ENCODE peak calls at places on chromosomes 7 and 10, in ten cellular contexts. One of them, this sample, is unnamed.

GRCh38 chr7:21365866-21366624 is 61.8 kb upstream of the SP4 start:
- DNase-seq in spleen: no peak
- DNase-seq in heart right ventricle: no peak
- DNase-seq in AG04450: no peak
- DNase-seq in activated T-helper 2 cell treated with anti-CD3 and anti-CD28 coated beads, Interferon-gamma antibody, Interleukin-2, Interleukin-4, amounts not matched to agents 10 μg/mL and 5 μg/mL and 100 μg/mL, durations not matched to agents 14 hours and 24 hours and 36 hours: no peak
- DNase-seq in activated naive CD4-positive, alpha-beta T cell treated with anti-CD3 and anti-CD28 coated beads, Interleukin-2, amount 10 ng/mL, durations not matched to agents 7 days and 5 days: no peak
- DNase-seq in stimulated activated effector memory CD8-positive, alpha-beta T cell treated with anti-CD3 and anti-CD28 coated beads, Interleukin-12 subunit alpha, Interleukin-12 subunit beta, amount 100 ng/mL, for 72 hours: no peak
- DNase-seq in neural progenitor cell: no peak
- DNase-seq in NCI-H524: no peak
- DNase-seq in tibial artery: no peak
- DNase-seq in this sample: no peak

GRCh38 chr7:164882-165660 is 27.3 kb upstream of the FAM20C start:
- DNase-seq in tibial artery: no peak
- DNase-seq in heart right ventricle: no peak
- DNase-seq in AG04450: no peak
- DNase-seq in activated naive CD4-positive, alpha-beta T cell treated with anti-CD3 and anti-CD28 coated beads, Interleukin-2, amount 10 ng/mL, durations not matched to agents 7 days and 5 days: no peak
- DNase-seq in activated T-helper 2 cell treated with anti-CD3 and anti-CD28 coated beads, Interferon-gamma antibody, Interleukin-2, Interleukin-4, amounts not matched to agents 10 μg/mL and 5 μg/mL and 100 μg/mL, durations not matched to agents 14 hours and 24 hours and 36 hours: no peak
- DNase-seq in neural progenitor cell: no peak
- DNase-seq in NCI-H524: no peak
- DNase-seq in stimulated activated effector memory CD8-positive, alpha-beta T cell treated with anti-CD3 and anti-CD28 coated beads, Interleukin-12 subunit alpha, Interleukin-12 subunit beta, amount 100 ng/mL, for 72 hours: no peak
- DNase-seq in spleen: peak
- DNase-seq in this sample: no peak

GRCh38 chr7:131950758-131951157 is 394.3 kb upstream of the PODXL start:
- DNase-seq in stimulated activated effector memory CD8-positive, alpha-beta T cell treated with anti-CD3 and anti-CD28 coated beads, Interleukin-12 subunit alpha, Interleukin-12 subunit beta, amount 100 ng/mL, for 72 hours: no peak
- DNase-seq in heart right ventricle: no peak
- DNase-seq in AG04450: no peak
- DNase-seq in neural progenitor cell: no peak
- DNase-seq in activated naive CD4-positive, alpha-beta T cell treated with anti-CD3 and anti-CD28 coated beads, Interleukin-2, amount 10 ng/mL, durations not matched to agents 7 days and 5 days: no peak
- DNase-seq in activated T-helper 2 cell treated with anti-CD3 and anti-CD28 coated beads, Interferon-gamma antibody, Interleukin-2, Interleukin-4, amounts not matched to agents 10 μg/mL and 5 μg/mL and 100 μg/mL, durations not matched to agents 14 hours and 24 hours and 36 hours: no peak
- DNase-seq in NCI-H524: no peak
- DNase-seq in tibial artery: no peak
- DNase-seq in spleen: no peak
- DNase-seq in this sample: no peak

GRCh38 chr10:129958686-129959543 is 5.2 kb downstream of the EBF3 start:
- DNase-seq in activated naive CD4-positive, alpha-beta T cell treated with anti-CD3 and anti-CD28 coated beads, Interleukin-2, amount 10 ng/mL, durations not matched to agents 7 days and 5 days: no peak
- DNase-seq in NCI-H524: no peak
- DNase-seq in spleen: peak
- DNase-seq in neural progenitor cell: peak
- DNase-seq in stimulated activated effector memory CD8-positive, alpha-beta T cell treated with anti-CD3 and anti-CD28 coated beads, Interleukin-12 subunit alpha, Interleukin-12 subunit beta, amount 100 ng/mL, for 72 hours: no peak
- DNase-seq in tibial artery: peak
- DNase-seq in activated T-helper 2 cell treated with anti-CD3 and anti-CD28 coated beads, Interferon-gamma antibody, Interleukin-2, Interleukin-4, amounts not matched to agents 10 μg/mL and 5 μg/mL and 100 μg/mL, durations not matched to agents 14 hours and 24 hours and 36 hours: no peak
- DNase-seq in AG04450: no peak
- DNase-seq in heart right ventricle: no peak
- DNase-seq in this sample: no peak

GRCh38 chr7:142669074-142669654 is 80.1 kb upstream of the PRSS1 start:
- DNase-seq in activated T-helper 2 cell treated with anti-CD3 and anti-CD28 coated beads, Interferon-gamma antibody, Interleukin-2, Interleukin-4, amounts not matched to agents 10 μg/mL and 5 μg/mL and 100 μg/mL, durations not matched to agents 14 hours and 24 hours and 36 hours: no peak
- DNase-seq in tibial artery: no peak
- DNase-seq in stimulated activated effector memory CD8-positive, alpha-beta T cell treated with anti-CD3 and anti-CD28 coated beads, Interleukin-12 subunit alpha, Interleukin-12 subunit beta, amount 100 ng/mL, for 72 hours: no peak
- DNase-seq in activated naive CD4-positive, alpha-beta T cell treated with anti-CD3 and anti-CD28 coated beads, Interleukin-2, amount 10 ng/mL, durations not matched to agents 7 days and 5 days: no peak
- DNase-seq in heart right ventricle: no peak
- DNase-seq in neural progenitor cell: peak
- DNase-seq in NCI-H524: peak
- DNase-seq in spleen: no peak
- DNase-seq in AG04450: no peak
- DNase-seq in this sample: no peak

GRCh38 chr7:31702354-31702753 is 15.3 kb downstream of the PPP1R17 start:
- DNase-seq in AG04450: no peak
- DNase-seq in spleen: no peak
- DNase-seq in activated naive CD4-positive, alpha-beta T cell treated with anti-CD3 and anti-CD28 coated beads, Interleukin-2, amount 10 ng/mL, durations not matched to agents 7 days and 5 days: no peak
- DNase-seq in neural progenitor cell: no peak
- DNase-seq in tibial artery: no peak
- DNase-seq in stimulated activated effector memory CD8-positive, alpha-beta T cell treated with anti-CD3 and anti-CD28 coated beads, Interleukin-12 subunit alpha, Interleukin-12 subunit beta, amount 100 ng/mL, for 72 hours: no peak
- DNase-seq in heart right ventricle: no peak
- DNase-seq in activated T-helper 2 cell treated with anti-CD3 and anti-CD28 coated beads, Interferon-gamma antibody, Interleukin-2, Interleukin-4, amounts not matched to agents 10 μg/mL and 5 μg/mL and 100 μg/mL, durations not matched to agents 14 hours and 24 hours and 36 hours: no peak
- DNase-seq in NCI-H524: no peak
- DNase-seq in this sample: no peak

GRCh38 chr7:123352957-123353356 is 153.2 kb upstream of the SLC13A1 start:
- DNase-seq in stimulated activated effector memory CD8-positive, alpha-beta T cell treated with anti-CD3 and anti-CD28 coated beads, Interleukin-12 subunit alpha, Interleukin-12 subunit beta, amount 100 ng/mL, for 72 hours: no peak
- DNase-seq in spleen: no peak
- DNase-seq in tibial artery: no peak
- DNase-seq in activated naive CD4-positive, alpha-beta T cell treated with anti-CD3 and anti-CD28 coated beads, Interleukin-2, amount 10 ng/mL, durations not matched to agents 7 days and 5 days: no peak
- DNase-seq in activated T-helper 2 cell treated with anti-CD3 and anti-CD28 coated beads, Interferon-gamma antibody, Interleukin-2, Interleukin-4, amounts not matched to agents 10 μg/mL and 5 μg/mL and 100 μg/mL, durations not matched to agents 14 hours and 24 hours and 36 hours: no peak
- DNase-seq in neural progenitor cell: no peak
- DNase-seq in heart right ventricle: no peak
- DNase-seq in NCI-H524: no peak
- DNase-seq in AG04450: no peak
- DNase-seq in this sample: no peak

GRCh38 chr10:3095373-3096139 is 28.2 kb downstream of the PFKP start:
- DNase-seq in tibial artery: no peak
- DNase-seq in stimulated activated effector memory CD8-positive, alpha-beta T cell treated with anti-CD3 and anti-CD28 coated beads, Interleukin-12 subunit alpha, Interleukin-12 subunit beta, amount 100 ng/mL, for 72 hours: no peak
- DNase-seq in activated T-helper 2 cell treated with anti-CD3 and anti-CD28 coated beads, Interferon-gamma antibody, Interleukin-2, Interleukin-4, amounts not matched to agents 10 μg/mL and 5 μg/mL and 100 μg/mL, durations not matched to agents 14 hours and 24 hours and 36 hours: peak
- DNase-seq in AG04450: peak
- DNase-seq in heart right ventricle: no peak
- DNase-seq in spleen: no peak
- DNase-seq in activated naive CD4-positive, alpha-beta T cell treated with anti-CD3 and anti-CD28 coated beads, Interleukin-2, amount 10 ng/mL, durations not matched to agents 7 days and 5 days: peak
- DNase-seq in neural progenitor cell: no peak
- DNase-seq in NCI-H524: no peak
- DNase-seq in this sample: no peak

GRCh38 chr7:108080094-108080656 is 50.0 kb downstream of the LAMB4 start:
- DNase-seq in stimulated activated effector memory CD8-positive, alpha-beta T cell treated with anti-CD3 and anti-CD28 coated beads, Interleukin-12 subunit alpha, Interleukin-12 subunit beta, amount 100 ng/mL, for 72 hours: no peak
- DNase-seq in heart right ventricle: no peak
- DNase-seq in activated T-helper 2 cell treated with anti-CD3 and anti-CD28 coated beads, Interferon-gamma antibody, Interleukin-2, Interleukin-4, amounts not matched to agents 10 μg/mL and 5 μg/mL and 100 μg/mL, durations not matched to agents 14 hours and 24 hours and 36 hours: no peak
- DNase-seq in tibial artery: no peak
- DNase-seq in AG04450: no peak
- DNase-seq in neural progenitor cell: no peak
- DNase-seq in spleen: no peak
- DNase-seq in activated naive CD4-positive, alpha-beta T cell treated with anti-CD3 and anti-CD28 coated beads, Interleukin-2, amount 10 ng/mL, durations not matched to agents 7 days and 5 days: no peak
- DNase-seq in NCI-H524: peak
- DNase-seq in this sample: no peak

GRCh38 chr7:90706067-90706716 is 110.1 kb downstream of the CDK14 start:
- DNase-seq in stimulated activated effector memory CD8-positive, alpha-beta T cell treated with anti-CD3 and anti-CD28 coated beads, Interleukin-12 subunit alpha, Interleukin-12 subunit beta, amount 100 ng/mL, for 72 hours: no peak
- DNase-seq in activated T-helper 2 cell treated with anti-CD3 and anti-CD28 coated beads, Interferon-gamma antibody, Interleukin-2, Interleukin-4, amounts not matched to agents 10 μg/mL and 5 μg/mL and 100 μg/mL, durations not matched to agents 14 hours and 24 hours and 36 hours: no peak
- DNase-seq in heart right ventricle: no peak
- DNase-seq in NCI-H524: no peak
- DNase-seq in AG04450: no peak
- DNase-seq in activated naive CD4-positive, alpha-beta T cell treated with anti-CD3 and anti-CD28 coated beads, Interleukin-2, amount 10 ng/mL, durations not matched to agents 7 days and 5 days: no peak
- DNase-seq in spleen: no peak
- DNase-seq in neural progenitor cell: no peak
- DNase-seq in tibial artery: no peak
- DNase-seq in this sample: no peak

GRCh38 chr10:11424456-11425287 is 186.8 kb downstream of the USP6NL start:
- DNase-seq in AG04450: peak
- DNase-seq in activated T-helper 2 cell treated with anti-CD3 and anti-CD28 coated beads, Interferon-gamma antibody, Interleukin-2, Interleukin-4, amounts not matched to agents 10 μg/mL and 5 μg/mL and 100 μg/mL, durations not matched to agents 14 hours and 24 hours and 36 hours: no peak
- DNase-seq in tibial artery: no peak
- DNase-seq in heart right ventricle: peak
- DNase-seq in spleen: no peak
- DNase-seq in stimulated activated effector memory CD8-positive, alpha-beta T cell treated with anti-CD3 and anti-CD28 coated beads, Interleukin-12 subunit alpha, Interleukin-12 subunit beta, amount 100 ng/mL, for 72 hours: no peak
- DNase-seq in neural progenitor cell: peak
- DNase-seq in NCI-H524: peak
- DNase-seq in activated naive CD4-positive, alpha-beta T cell treated with anti-CD3 and anti-CD28 coated beads, Interleukin-2, amount 10 ng/mL, durations not matched to agents 7 days and 5 days: no peak
- DNase-seq in this sample: no peak

GRCh38 chr10:46551701-46552525 is 4.5 kb downstream of the GPRIN2 start:
- DNase-seq in neural progenitor cell: no peak
- DNase-seq in tibial artery: no peak
- DNase-seq in heart right ventricle: no peak
- DNase-seq in spleen: peak
- DNase-seq in activated T-helper 2 cell treated with anti-CD3 and anti-CD28 coated beads, Interferon-gamma antibody, Interleukin-2, Interleukin-4, amounts not matched to agents 10 μg/mL and 5 μg/mL and 100 μg/mL, durations not matched to agents 14 hours and 24 hours and 36 hours: peak
- DNase-seq in NCI-H524: no peak
- DNase-seq in stimulated activated effector memory CD8-positive, alpha-beta T cell treated with anti-CD3 and anti-CD28 coated beads, Interleukin-12 subunit alpha, Interleukin-12 subunit beta, amount 100 ng/mL, for 72 hours: peak
- DNase-seq in activated naive CD4-positive, alpha-beta T cell treated with anti-CD3 and anti-CD28 coated beads, Interleukin-2, amount 10 ng/mL, durations not matched to agents 7 days and 5 days: no peak
- DNase-seq in AG04450: no peak
- DNase-seq in this sample: peak

GRCh38 chr10:133028158-133028557 is 59.6 kb upstream of the ADGRA1 start:
- DNase-seq in activated naive CD4-positive, alpha-beta T cell treated with anti-CD3 and anti-CD28 coated beads, Interleukin-2, amount 10 ng/mL, durations not matched to agents 7 days and 5 days: no peak
- DNase-seq in tibial artery: no peak
- DNase-seq in heart right ventricle: no peak
- DNase-seq in AG04450: no peak
- DNase-seq in NCI-H524: no peak
- DNase-seq in activated T-helper 2 cell treated with anti-CD3 and anti-CD28 coated beads, Interferon-gamma antibody, Interleukin-2, Interleukin-4, amounts not matched to agents 10 μg/mL and 5 μg/mL and 100 μg/mL, durations not matched to agents 14 hours and 24 hours and 36 hours: no peak
- DNase-seq in spleen: no peak
- DNase-seq in stimulated activated effector memory CD8-positive, alpha-beta T cell treated with anti-CD3 and anti-CD28 coated beads, Interleukin-12 subunit alpha, Interleukin-12 subunit beta, amount 100 ng/mL, for 72 hours: no peak
- DNase-seq in neural progenitor cell: no peak
- DNase-seq in this sample: no peak

GRCh38 chr10:44177610-44178009 is 207.3 kb downstream of the CXCL12 start:
- DNase-seq in neural progenitor cell: no peak
- DNase-seq in spleen: no peak
- DNase-seq in tibial artery: no peak
- DNase-seq in activated T-helper 2 cell treated with anti-CD3 and anti-CD28 coated beads, Interferon-gamma antibody, Interleukin-2, Interleukin-4, amounts not matched to agents 10 μg/mL and 5 μg/mL and 100 μg/mL, durations not matched to agents 14 hours and 24 hours and 36 hours: no peak
- DNase-seq in NCI-H524: no peak
- DNase-seq in activated naive CD4-positive, alpha-beta T cell treated with anti-CD3 and anti-CD28 coated beads, Interleukin-2, amount 10 ng/mL, durations not matched to agents 7 days and 5 days: no peak
- DNase-seq in heart right ventricle: no peak
- DNase-seq in AG04450: no peak
- DNase-seq in stimulated activated effector memory CD8-positive, alpha-beta T cell treated with anti-CD3 and anti-CD28 coated beads, Interleukin-12 subunit alpha, Interleukin-12 subunit beta, amount 100 ng/mL, for 72 hours: no peak
- DNase-seq in this sample: no peak

GRCh38 chr10:108454793-108455192 is 1290.3 kb upstream of the SORCS1 start:
- DNase-seq in heart right ventricle: no peak
- DNase-seq in neural progenitor cell: no peak
- DNase-seq in activated T-helper 2 cell treated with anti-CD3 and anti-CD28 coated beads, Interferon-gamma antibody, Interleukin-2, Interleukin-4, amounts not matched to agents 10 μg/mL and 5 μg/mL and 100 μg/mL, durations not matched to agents 14 hours and 24 hours and 36 hours: no peak
- DNase-seq in tibial artery: no peak
- DNase-seq in AG04450: no peak
- DNase-seq in stimulated activated effector memory CD8-positive, alpha-beta T cell treated with anti-CD3 and anti-CD28 coated beads, Interleukin-12 subunit alpha, Interleukin-12 subunit beta, amount 100 ng/mL, for 72 hours: no peak
- DNase-seq in NCI-H524: no peak
- DNase-seq in spleen: no peak
- DNase-seq in activated naive CD4-positive, alpha-beta T cell treated with anti-CD3 and anti-CD28 coated beads, Interleukin-2, amount 10 ng/mL, durations not matched to agents 7 days and 5 days: no peak
- DNase-seq in this sample: no peak

GRCh38 chr10:50447691-50448090 is 176.1 kb downstream of the SGMS1 start:
- DNase-seq in activated naive CD4-positive, alpha-beta T cell treated with anti-CD3 and anti-CD28 coated beads, Interleukin-2, amount 10 ng/mL, durations not matched to agents 7 days and 5 days: no peak
- DNase-seq in stimulated activated effector memory CD8-positive, alpha-beta T cell treated with anti-CD3 and anti-CD28 coated beads, Interleukin-12 subunit alpha, Interleukin-12 subunit beta, amount 100 ng/mL, for 72 hours: no peak
- DNase-seq in heart right ventricle: no peak
- DNase-seq in NCI-H524: no peak
- DNase-seq in neural progenitor cell: no peak
- DNase-seq in activated T-helper 2 cell treated with anti-CD3 and anti-CD28 coated beads, Interferon-gamma antibody, Interleukin-2, Interleukin-4, amounts not matched to agents 10 μg/mL and 5 μg/mL and 100 μg/mL, durations not matched to agents 14 hours and 24 hours and 36 hours: no peak
- DNase-seq in spleen: no peak
- DNase-seq in tibial artery: no peak
- DNase-seq in AG04450: no peak
- DNase-seq in this sample: no peak

GRCh38 chr7:2043316-2044039 is 189.3 kb downstream of the MAD1L1 start:
- DNase-seq in neural progenitor cell: peak
- DNase-seq in tibial artery: peak
- DNase-seq in AG04450: no peak
- DNase-seq in NCI-H524: peak
- DNase-seq in spleen: peak
- DNase-seq in stimulated activated effector memory CD8-positive, alpha-beta T cell treated with anti-CD3 and anti-CD28 coated beads, Interleukin-12 subunit alpha, Interleukin-12 subunit beta, amount 100 ng/mL, for 72 hours: no peak
- DNase-seq in activated T-helper 2 cell treated with anti-CD3 and anti-CD28 coated beads, Interferon-gamma antibody, Interleukin-2, Interleukin-4, amounts not matched to agents 10 μg/mL and 5 μg/mL and 100 μg/mL, durations not matched to agents 14 hours and 24 hours and 36 hours: no peak
- DNase-seq in heart right ventricle: no peak
- DNase-seq in activated naive CD4-positive, alpha-beta T cell treated with anti-CD3 and anti-CD28 coated beads, Interleukin-2, amount 10 ng/mL, durations not matched to agents 7 days and 5 days: peak
- DNase-seq in this sample: peak

GRCh38 chr10:5522913-5523560 is 1.7 kb upstream of the CALML3 start:
- DNase-seq in heart right ventricle: no peak
- DNase-seq in spleen: peak
- DNase-seq in tibial artery: peak
- DNase-seq in activated T-helper 2 cell treated with anti-CD3 and anti-CD28 coated beads, Interferon-gamma antibody, Interleukin-2, Interleukin-4, amounts not matched to agents 10 μg/mL and 5 μg/mL and 100 μg/mL, durations not matched to agents 14 hours and 24 hours and 36 hours: no peak
- DNase-seq in activated naive CD4-positive, alpha-beta T cell treated with anti-CD3 and anti-CD28 coated beads, Interleukin-2, amount 10 ng/mL, durations not matched to agents 7 days and 5 days: no peak
- DNase-seq in NCI-H524: no peak
- DNase-seq in AG04450: no peak
- DNase-seq in stimulated activated effector memory CD8-positive, alpha-beta T cell treated with anti-CD3 and anti-CD28 coated beads, Interleukin-12 subunit alpha, Interleukin-12 subunit beta, amount 100 ng/mL, for 72 hours: no peak
- DNase-seq in neural progenitor cell: no peak
- DNase-seq in this sample: peak

GRCh38 chr7:134290286-134290685 is 26.4 kb downstream of the SLC35B4 start:
- DNase-seq in neural progenitor cell: no peak
- DNase-seq in heart right ventricle: no peak
- DNase-seq in spleen: no peak
- DNase-seq in tibial artery: no peak
- DNase-seq in activated T-helper 2 cell treated with anti-CD3 and anti-CD28 coated beads, Interferon-gamma antibody, Interleukin-2, Interleukin-4, amounts not matched to agents 10 μg/mL and 5 μg/mL and 100 μg/mL, durations not matched to agents 14 hours and 24 hours and 36 hours: no peak
- DNase-seq in stimulated activated effector memory CD8-positive, alpha-beta T cell treated with anti-CD3 and anti-CD28 coated beads, Interleukin-12 subunit alpha, Interleukin-12 subunit beta, amount 100 ng/mL, for 72 hours: no peak
- DNase-seq in activated naive CD4-positive, alpha-beta T cell treated with anti-CD3 and anti-CD28 coated beads, Interleukin-2, amount 10 ng/mL, durations not matched to agents 7 days and 5 days: no peak
- DNase-seq in AG04450: no peak
- DNase-seq in NCI-H524: no peak
- DNase-seq in this sample: no peak

GRCh38 chr10:12927896-12928295 is 73.6 kb downstream of the CCDC3 start:
- DNase-seq in spleen: no peak
- DNase-seq in NCI-H524: no peak
- DNase-seq in stimulated activated effector memory CD8-positive, alpha-beta T cell treated with anti-CD3 and anti-CD28 coated beads, Interleukin-12 subunit alpha, Interleukin-12 subunit beta, amount 100 ng/mL, for 72 hours: no peak
- DNase-seq in heart right ventricle: no peak
- DNase-seq in AG04450: no peak
- DNase-seq in activated naive CD4-positive, alpha-beta T cell treated with anti-CD3 and anti-CD28 coated beads, Interleukin-2, amount 10 ng/mL, durations not matched to agents 7 days and 5 days: no peak
- DNase-seq in tibial artery: no peak
- DNase-seq in activated T-helper 2 cell treated with anti-CD3 and anti-CD28 coated beads, Interferon-gamma antibody, Interleukin-2, Interleukin-4, amounts not matched to agents 10 μg/mL and 5 μg/mL and 100 μg/mL, durations not matched to agents 14 hours and 24 hours and 36 hours: no peak
- DNase-seq in neural progenitor cell: no peak
- DNase-seq in this sample: no peak

GRCh38 chr7:7099584-7100014 is 82.7 kb upstream of the C1GALT1 start:
- DNase-seq in AG04450: peak
- DNase-seq in neural progenitor cell: peak
- DNase-seq in activated naive CD4-positive, alpha-beta T cell treated with anti-CD3 and anti-CD28 coated beads, Interleukin-2, amount 10 ng/mL, durations not matched to agents 7 days and 5 days: no peak
- DNase-seq in spleen: no peak
- DNase-seq in activated T-helper 2 cell treated with anti-CD3 and anti-CD28 coated beads, Interferon-gamma antibody, Interleukin-2, Interleukin-4, amounts not matched to agents 10 μg/mL and 5 μg/mL and 100 μg/mL, durations not matched to agents 14 hours and 24 hours and 36 hours: no peak
- DNase-seq in tibial artery: peak
- DNase-seq in stimulated activated effector memory CD8-positive, alpha-beta T cell treated with anti-CD3 and anti-CD28 coated beads, Interleukin-12 subunit alpha, Interleukin-12 subunit beta, amount 100 ng/mL, for 72 hours: no peak
- DNase-seq in NCI-H524: no peak
- DNase-seq in heart right ventricle: peak
- DNase-seq in this sample: no peak

GRCh38 chr7:44541028-44541869 is at the start of gene NPC1L1:
- DNase-seq in tibial artery: peak
- DNase-seq in AG04450: no peak
- DNase-seq in NCI-H524: no peak
- DNase-seq in spleen: peak
- DNase-seq in neural progenitor cell: no peak
- DNase-seq in stimulated activated effector memory CD8-positive, alpha-beta T cell treated with anti-CD3 and anti-CD28 coated beads, Interleukin-12 subunit alpha, Interleukin-12 subunit beta, amount 100 ng/mL, for 72 hours: no peak
- DNase-seq in heart right ventricle: no peak
- DNase-seq in activated T-helper 2 cell treated with anti-CD3 and anti-CD28 coated beads, Interferon-gamma antibody, Interleukin-2, Interleukin-4, amounts not matched to agents 10 μg/mL and 5 μg/mL and 100 μg/mL, durations not matched to agents 14 hours and 24 hours and 36 hours: no peak
- DNase-seq in activated naive CD4-positive, alpha-beta T cell treated with anti-CD3 and anti-CD28 coated beads, Interleukin-2, amount 10 ng/mL, durations not matched to agents 7 days and 5 days: no peak
- DNase-seq in this sample: peak

GRCh38 chr7:157442993-157443831 is 106.4 kb downstream of the DNAJB6 start:
- DNase-seq in activated naive CD4-positive, alpha-beta T cell treated with anti-CD3 and anti-CD28 coated beads, Interleukin-2, amount 10 ng/mL, durations not matched to agents 7 days and 5 days: no peak
- DNase-seq in spleen: peak
- DNase-seq in neural progenitor cell: no peak
- DNase-seq in heart right ventricle: no peak
- DNase-seq in NCI-H524: no peak
- DNase-seq in stimulated activated effector memory CD8-positive, alpha-beta T cell treated with anti-CD3 and anti-CD28 coated beads, Interleukin-12 subunit alpha, Interleukin-12 subunit beta, amount 100 ng/mL, for 72 hours: no peak
- DNase-seq in activated T-helper 2 cell treated with anti-CD3 and anti-CD28 coated beads, Interferon-gamma antibody, Interleukin-2, Interleukin-4, amounts not matched to agents 10 μg/mL and 5 μg/mL and 100 μg/mL, durations not matched to agents 14 hours and 24 hours and 36 hours: no peak
- DNase-seq in tibial artery: no peak
- DNase-seq in AG04450: no peak
- DNase-seq in this sample: peak